ENCODE peak calls at places on chromosomes 13 and 19, in four cellular contexts. Q, C, A and N are unnamed samples.

GRCh38 chr19:17348700-17349099 is 11.3 kb downstream of the GTPBP3 start:
- DNase-seq in A (peak), Q (peak), C (no peak), N (peak)

GRCh38 chr19:3576696-3577443 is 4.1 kb downstream of the HMG20B start:
- DNase-seq in A (peak), Q (no peak), C (no peak), N (peak)

GRCh38 chr19:4764290-4764660 is 27.3 kb upstream of the FEM1A start:
- DNase-seq in Q (no peak), C (no peak), A (no peak), N (no peak)

GRCh38 chr19:23283925-23284324 is 33.7 kb upstream of the ZNF724 start:
- DNase-seq in C (no peak), Q (peak), A (peak), N (peak)

GRCh38 chr13:92913840-92914239 is 312.8 kb upstream of the GPC6 start:
- DNase-seq in Q (no peak), A (no peak), C (no peak), N (no peak)

GRCh38 chr13:73776137-73776785 is 357.9 kb downstream of the KLF12 start:
- DNase-seq in Q (no peak), A (no peak), C (no peak), N (no peak)

GRCh38 chr13:49046002-49046401 is 70.3 kb downstream of the FNDC3A start:
- DNase-seq in Q (no peak), A (no peak), C (no peak), N (no peak)

GRCh38 chr13:76516013-76516412 is 370.2 kb downstream of the KCTD12 start:
- DNase-seq in C (no peak), Q (no peak), A (no peak), N (no peak)

GRCh38 chr13:27022571-27023311 is 148.9 kb downstream of the USP12 start:
- DNase-seq in C (no peak), A (no peak), Q (peak), N (peak)

GRCh38 chr13:28539625-28540286 is 44.8 kb upstream of the FLT1 start:
- DNase-seq in A (no peak), C (no peak), Q (no peak), N (no peak)

GRCh38 chr13:89163081-89163480 is 1491.9 kb downstream of the SLITRK5 start:
- DNase-seq in C (no peak), Q (no peak), A (peak), N (no peak)

GRCh38 chr13:70338608-70339007 is 230.4 kb upstream of the KLHL1 start:
- DNase-seq in A (no peak), Q (no peak), C (no peak), N (no peak)

GRCh38 chr13:46575843-46576242 is 22.9 kb downstream of the LRCH1 start:
- DNase-seq in C (no peak), Q (no peak), A (no peak), N (no peak)

GRCh38 chr19:37572203-37572602 is 22.4 kb downstream of the ZNF571 start:
- DNase-seq in Q (no peak), A (no peak), C (no peak), N (no peak)
- TF ChIP-seq NFIC in Q (no peak), A (no peak), C (no peak), N (no peak)

GRCh38 chr19:38675611-38676010 is 28.2 kb downstream of the ACTN4 start:
- DNase-seq in C (no peak), A (no peak), Q (no peak), N (peak)

GRCh38 chr19:38676023-38676877 is 28.8 kb downstream of the ACTN4 start:
- DNase-seq in C (no peak), Q (no peak), A (no peak), N (peak)

GRCh38 chr19:38676878-38677646 is 29.6 kb downstream of the ACTN4 start:
- DNase-seq in C (no peak), A (no peak), Q (no peak), N (no peak)

GRCh38 chr19:38673030-38673429 is 25.6 kb downstream of the ACTN4 start:
- DNase-seq in C (no peak), A (no peak), Q (no peak), N (no peak)

GRCh38 chr19:38674388-38675133 is 27.1 kb downstream of the ACTN4 start:
- DNase-seq in C (no peak), Q (no peak), A (no peak), N (no peak)
- TF ChIP-seq NFIC in C (no peak), Q (no peak), A (no peak), N (no peak)

GRCh38 chr13:99614465-99614885 is 113.2 kb downstream of the TM9SF2 start:
- DNase-seq in A (peak), Q (peak), C (no peak), N (peak)
- TF ChIP-seq NFIC in A (no peak), Q (no peak), C (no peak), N (no peak)

DNA sequence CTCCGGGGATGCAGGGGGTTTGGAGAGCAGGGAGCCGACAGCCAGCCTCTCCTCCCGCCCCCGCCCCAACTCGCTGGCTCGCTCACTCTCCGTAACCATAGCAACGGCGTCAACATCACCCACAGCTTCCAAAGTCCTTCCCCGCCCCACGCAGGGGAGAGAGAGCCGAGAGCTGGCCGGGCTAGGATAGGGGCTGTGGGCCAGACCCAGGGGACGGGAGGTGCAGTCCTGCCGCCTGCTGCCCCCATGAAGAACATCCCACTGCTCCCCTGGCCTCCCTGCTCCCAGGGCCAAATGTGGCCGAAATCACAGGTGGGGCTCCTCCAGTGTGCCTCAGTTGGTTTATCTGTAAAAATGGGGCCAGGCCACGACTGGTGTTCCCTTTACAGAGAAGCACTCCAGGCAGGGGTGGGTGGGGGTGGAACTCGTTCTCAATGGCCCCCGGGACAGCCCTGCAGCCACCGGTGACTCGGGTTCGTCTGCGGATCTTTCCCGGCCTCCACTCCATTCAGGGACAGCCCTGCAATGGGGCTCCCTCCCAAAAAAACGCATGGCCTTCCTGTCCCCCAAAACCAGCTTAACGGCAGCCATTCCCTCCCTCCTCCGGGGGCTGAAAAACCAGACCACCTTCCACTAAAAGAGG is 3.1 kb downstream of the KLF16 start:
- DNase-seq in Q (peak), C (no peak), A (peak), N (no peak)
- TF ChIP-seq NFIC in Q (no peak), C (no peak), A (no peak), N (no peak)

DNA sequence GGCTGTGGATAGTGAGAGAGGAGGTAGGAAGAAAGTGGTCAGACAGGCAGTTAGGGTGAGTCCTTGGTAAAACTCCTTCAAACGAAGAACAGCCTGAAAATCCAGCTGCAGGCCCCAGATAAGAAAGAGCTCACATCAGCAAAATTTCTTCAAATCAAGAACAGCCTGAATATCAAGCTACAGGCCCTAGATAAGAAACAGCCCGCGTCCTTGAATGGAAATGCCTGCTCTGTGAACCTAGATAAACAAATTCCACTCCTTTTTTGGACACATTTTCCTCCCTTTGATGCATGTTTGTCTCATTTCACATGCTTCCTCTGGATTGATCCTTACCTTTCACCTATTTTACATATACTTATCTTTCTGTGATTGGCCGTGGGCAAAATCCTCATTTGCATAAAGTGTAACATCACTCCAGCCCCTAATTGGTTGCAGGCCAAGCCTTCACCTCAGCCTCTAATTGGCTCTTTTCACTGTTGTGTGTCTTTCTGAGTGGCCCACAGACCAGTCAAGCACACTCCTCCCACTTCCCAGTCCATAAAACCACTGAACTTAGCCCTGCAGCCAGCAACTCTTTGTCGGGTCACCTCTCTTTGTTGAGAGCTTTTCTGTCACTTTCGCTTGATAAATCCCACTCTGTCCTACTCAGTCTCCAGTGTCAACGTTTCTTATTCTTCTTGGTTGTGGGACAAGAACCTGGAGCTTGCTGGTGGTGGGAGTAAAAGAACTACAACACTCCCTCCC is 6.0 kb upstream of the SULT2A1 start:
- DNase-seq in Q (peak), A (no peak), C (no peak), N (peak)
- TF ChIP-seq NFIC in Q (peak), A (no peak), C (no peak), N (peak)